ENCODE peak calls at places on chromosomes 6 and 20, in four cellular contexts. One of them, this sample, is unnamed.
A peak's percentile ranks its signal among the peaks of the same experiment; 100 is the strongest.

GRCh38 chr20:34262488-34263288 is 21.5 kb downstream of the ASIP start:
- DNase-seq in heart right ventricle: peak; percentile 43
- DNase-seq in mammary epithelial cell: no peak
- DNase-seq in lung: no peak
- DNase-seq in this sample: peak; percentile 60

GRCh38 chr6:33014841-33015634 is 5.6 kb upstream of the HLA-DOA start:
- DNase-seq in lung: peak; percentile 69
- DNase-seq in heart right ventricle: no peak
- DNase-seq in mammary epithelial cell: peak; percentile 52
- DNase-seq in this sample: peak; percentile 9

GRCh38 chr20:18431206-18431605 is 35.6 kb downstream of the DZANK1 start:
- DNase-seq in heart right ventricle: no peak
- DNase-seq in mammary epithelial cell: no peak
- DNase-seq in lung: no peak
- DNase-seq in this sample: peak; percentile 70

GRCh38 chr6:37600287-37600916 is 97.3 kb downstream of the MDGA1 start:
- DNase-seq in lung: no peak
- DNase-seq in heart right ventricle: no peak
- DNase-seq in mammary epithelial cell: no peak
- DNase-seq in this sample: no peak

GRCh38 chr6:85675030-85675819 is 32.5 kb upstream of the SYNCRIP start:
- DNase-seq in lung: no peak
- DNase-seq in heart right ventricle: no peak
- DNase-seq in mammary epithelial cell: peak; percentile 73
- DNase-seq in this sample: no peak

GRCh38 chr6:149925253-149925973 is 2.5 kb upstream of the RAET1G start:
- DNase-seq in heart right ventricle: peak; percentile 49
- DNase-seq in mammary epithelial cell: no peak
- DNase-seq in lung: no peak
- DNase-seq in this sample: peak; percentile 27

GRCh38 chr20:24783631-24784492 is 165.2 kb upstream of the CST7 start:
- DNase-seq in lung: no peak
- DNase-seq in mammary epithelial cell: no peak
- DNase-seq in heart right ventricle: no peak
- DNase-seq in this sample: peak; percentile 29

GRCh38 chr6:143027058-143027457 is 33.6 kb upstream of the AIG1 start:
- DNase-seq in lung: no peak
- DNase-seq in mammary epithelial cell: no peak
- DNase-seq in heart right ventricle: peak; percentile 27
- DNase-seq in this sample: peak; percentile 64

GRCh38 chr20:51371720-51372119 is 170.8 kb downstream of the NFATC2 start:
- DNase-seq in lung: no peak
- DNase-seq in heart right ventricle: no peak
- DNase-seq in mammary epithelial cell: no peak
- DNase-seq in this sample: no peak

GRCh38 chr20:56515657-56516381 is 8.7 kb upstream of the FAM209A start:
- DNase-seq in lung: no peak
- DNase-seq in heart right ventricle: no peak
- DNase-seq in mammary epithelial cell: no peak
- DNase-seq in this sample: no peak

GRCh38 chr6:137389150-137389664 is 105.0 kb downstream of the OLIG3 start:
- DNase-seq in heart right ventricle: no peak
- DNase-seq in lung: no peak
- DNase-seq in mammary epithelial cell: peak; percentile 10
- DNase-seq in this sample: no peak

GRCh38 chr20:362271-363254 is 15.7 kb downstream of the NRSN2 start:
- DNase-seq in heart right ventricle: peak; percentile 85
- DNase-seq in lung: peak; percentile 91
- DNase-seq in mammary epithelial cell: peak; percentile 95
- DNase-seq in this sample: peak; percentile 92

GRCh38 chr20:48538058-48538825 is 289.6 kb downstream of the PREX1 start:
- DNase-seq in mammary epithelial cell: peak; percentile 90
- DNase-seq in heart right ventricle: no peak
- DNase-seq in lung: peak; percentile 44
- DNase-seq in this sample: peak; percentile 89

GRCh38 chr6:135932651-135933050 is 81.2 kb downstream of the PDE7B start:
- DNase-seq in mammary epithelial cell: no peak
- DNase-seq in lung: no peak
- DNase-seq in heart right ventricle: no peak
- DNase-seq in this sample: peak; percentile 6

GRCh38 chr20:58048096-58048702 is 180.3 kb downstream of the ANKRD60 start:
- DNase-seq in mammary epithelial cell: peak; percentile 48
- DNase-seq in lung: peak; percentile 25
- DNase-seq in heart right ventricle: no peak
- DNase-seq in this sample: peak; percentile 10

GRCh38 chr6:148438593-148438992 is 96.0 kb downstream of the SASH1 start:
- DNase-seq in heart right ventricle: no peak
- DNase-seq in mammary epithelial cell: no peak
- DNase-seq in lung: no peak
- DNase-seq in this sample: no peak
- H3K4me1 ChIP-seq in heart right ventricle: peaks cover 34% of the 10 kb centered on the region
- H3K4me1 ChIP-seq in mammary epithelial cell: peaks cover 19% of the 10 kb centered on the region
- H3K4me1 ChIP-seq in lung: peaks cover 13% of the 10 kb centered on the region
- H3K4me1 ChIP-seq in this sample: peaks cover 35% of the 10 kb centered on the region

GRCh38 chr6:56535626-56536025 is 107.1 kb downstream of the DST start:
- DNase-seq in lung: no peak
- DNase-seq in mammary epithelial cell: no peak
- DNase-seq in heart right ventricle: no peak
- DNase-seq in this sample: no peak
- H3K4me1 ChIP-seq in lung: peaks cover 1% of the 10 kb centered on the region
- H3K4me1 ChIP-seq in mammary epithelial cell: peaks cover 15% of the 10 kb centered on the region
- H3K4me1 ChIP-seq in heart right ventricle: peaks cover 60% of the 10 kb centered on the region
- H3K4me1 ChIP-seq in this sample: peaks cover 14% of the 10 kb centered on the region

DNA sequence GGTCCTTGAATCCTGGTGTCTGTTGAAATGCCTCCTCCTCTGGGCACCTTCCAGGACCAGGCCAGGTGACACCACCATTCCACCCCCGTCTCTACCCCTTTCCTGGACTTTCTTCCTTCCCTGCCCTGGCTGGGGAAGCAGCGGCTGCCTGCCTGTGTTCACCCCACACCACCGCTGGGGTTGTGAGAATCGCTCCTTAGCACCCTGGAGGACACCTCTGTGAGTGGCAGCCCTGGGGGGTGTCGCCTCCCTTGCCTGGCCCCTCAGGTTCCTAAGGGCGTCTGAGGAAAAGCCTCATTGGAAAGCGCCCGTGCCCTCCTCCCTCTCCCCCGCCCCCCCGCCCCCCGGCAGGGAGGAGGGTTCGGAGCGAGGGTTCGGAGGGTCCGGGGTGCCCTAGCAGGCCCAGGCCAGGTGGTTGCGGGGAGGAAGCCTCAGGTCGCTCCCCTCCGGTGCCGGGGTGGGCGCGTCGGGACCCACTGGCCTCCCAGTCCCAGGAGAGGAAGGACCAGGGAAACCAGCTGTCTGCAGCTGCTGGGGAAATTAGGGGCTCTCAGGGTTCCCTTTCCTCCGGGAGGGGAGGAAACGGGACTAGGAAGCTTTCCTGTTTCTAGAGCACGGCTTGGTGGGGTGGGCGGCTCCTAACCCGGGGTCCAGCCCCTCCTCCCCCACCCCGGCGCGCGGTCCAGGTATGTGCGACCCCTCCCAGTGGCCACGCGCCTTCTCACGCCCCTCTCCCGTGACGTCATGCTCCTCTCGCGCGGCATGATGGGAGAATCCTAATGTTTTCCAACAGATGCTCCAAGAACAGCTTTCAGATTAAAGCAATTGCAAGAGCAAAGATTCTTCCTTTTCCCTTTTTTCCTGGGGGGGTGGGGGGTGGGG is at the start of gene PHACTR3:
- DNase-seq in mammary epithelial cell: no peak
- DNase-seq in heart right ventricle: no peak
- DNase-seq in lung: no peak
- DNase-seq in this sample: no peak
- H3K4me1 ChIP-seq in mammary epithelial cell: no peaks in the 10 kb centered on the region
- H3K4me1 ChIP-seq in heart right ventricle: peaks cover 12% of the 10 kb centered on the region
- H3K4me1 ChIP-seq in lung: peaks cover 1% of the 10 kb centered on the region
- H3K4me1 ChIP-seq in this sample: peaks cover 9% of the 10 kb centered on the region

GRCh38 chr6:36546958-36547645 is at the start of gene STK38:
- DNase-seq in mammary epithelial cell: peak; percentile 81
- DNase-seq in heart right ventricle: peak; percentile 96
- DNase-seq in lung: peak; percentile 92
- DNase-seq in this sample: peak; percentile 90

GRCh38 chr6:36546664-36546957 is 668 bp downstream of the STK38 start:
- DNase-seq in heart right ventricle: no peak
- DNase-seq in lung: no peak
- DNase-seq in mammary epithelial cell: peak; percentile 21
- DNase-seq in this sample: no peak

GRCh38 chr6:36548401-36548743 is 1.1 kb upstream of the STK38 start:
- DNase-seq in lung: no peak
- DNase-seq in heart right ventricle: no peak
- DNase-seq in mammary epithelial cell: no peak
- DNase-seq in this sample: no peak

GRCh38 chr6:36547646-36548400 is 544 bp upstream of the STK38 start:
- DNase-seq in heart right ventricle: no peak
- DNase-seq in lung: no peak
- DNase-seq in mammary epithelial cell: no peak
- DNase-seq in this sample: no peak

GRCh38 chr6:36550473-36551000 is 3.3 kb upstream of the STK38 start:
- DNase-seq in heart right ventricle: no peak
- DNase-seq in lung: no peak
- DNase-seq in mammary epithelial cell: no peak
- DNase-seq in this sample: no peak
- H3K4me1 ChIP-seq in heart right ventricle: peaks cover 21% of the 10 kb centered on the region
- H3K4me1 ChIP-seq in lung: no peaks in the 10 kb centered on the region
- H3K4me1 ChIP-seq in mammary epithelial cell: peaks cover 3% of the 10 kb centered on the region
- H3K4me1 ChIP-seq in this sample: no peaks in the 10 kb centered on the region

DNA sequence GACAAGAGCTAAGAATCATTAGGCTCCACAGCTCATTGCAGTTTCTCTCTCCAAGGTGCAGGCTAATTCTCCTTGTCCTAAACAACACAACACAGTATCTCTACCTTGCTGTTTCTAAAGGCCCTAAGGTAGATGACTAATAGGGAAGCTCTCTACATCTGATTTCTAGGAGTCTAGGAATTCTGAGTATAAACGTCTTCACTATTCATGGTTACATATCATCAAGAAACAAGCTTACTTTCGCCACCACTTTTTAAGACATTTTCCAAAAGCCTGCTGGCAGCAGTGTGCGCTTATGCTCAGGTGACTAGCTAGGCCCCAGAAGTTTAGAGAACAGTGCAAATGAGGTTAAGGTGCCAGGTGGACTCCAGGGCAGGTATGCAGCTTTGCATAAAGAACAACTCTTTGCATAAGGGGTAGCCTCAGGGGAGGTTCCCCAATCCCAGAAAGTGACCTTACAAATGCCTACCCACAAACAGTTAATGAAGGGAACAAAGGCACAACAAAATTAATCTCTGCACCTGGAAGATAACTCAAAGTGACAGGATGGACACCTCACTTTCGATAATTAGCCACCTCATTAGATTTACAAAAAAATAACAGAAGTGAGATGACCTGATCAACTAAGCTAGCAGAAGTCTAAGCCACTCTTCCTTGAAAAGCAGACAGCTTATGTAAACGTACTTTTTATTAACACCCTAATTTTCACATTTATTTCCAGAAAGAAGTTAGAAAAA is 20.1 kb downstream of the B4GALT5 start:
- DNase-seq in mammary epithelial cell: peak; percentile 52
- DNase-seq in heart right ventricle: no peak
- DNase-seq in lung: no peak
- DNase-seq in this sample: no peak
- H3K4me1 ChIP-seq in mammary epithelial cell: peaks cover 57% of the 10 kb centered on the region
- H3K4me1 ChIP-seq in heart right ventricle: peaks cover 65% of the 10 kb centered on the region
- H3K4me1 ChIP-seq in lung: peaks cover 12% of the 10 kb centered on the region
- H3K4me1 ChIP-seq in this sample: peaks cover 10% of the 10 kb centered on the region

GRCh38 chr20:46007671-46008070 is 1.0 kb upstream of the MMP9 start:
- DNase-seq in lung: no peak
- DNase-seq in heart right ventricle: no peak
- DNase-seq in mammary epithelial cell: no peak
- DNase-seq in this sample: no peak

GRCh38 chr20:46004187-46004586 is 4.5 kb upstream of the MMP9 start:
- DNase-seq in lung: no peak
- DNase-seq in mammary epithelial cell: no peak
- DNase-seq in heart right ventricle: no peak
- DNase-seq in this sample: no peak

GRCh38 chr20:46004813-46005505 is 3.7 kb upstream of the MMP9 start:
- DNase-seq in lung: no peak
- DNase-seq in mammary epithelial cell: peak; percentile 86
- DNase-seq in heart right ventricle: no peak
- DNase-seq in this sample: no peak

GRCh38 chr20:46006964-46007363 is 1.7 kb upstream of the MMP9 start:
- DNase-seq in mammary epithelial cell: no peak
- DNase-seq in lung: no peak
- DNase-seq in heart right ventricle: no peak
- DNase-seq in this sample: no peak

GRCh38 chr20:46006031-46006430 is 2.7 kb upstream of the MMP9 start:
- DNase-seq in heart right ventricle: no peak
- DNase-seq in mammary epithelial cell: no peak
- DNase-seq in lung: no peak
- DNase-seq in this sample: no peak
- H3K4me1 ChIP-seq in heart right ventricle: peaks cover 15% of the 10 kb centered on the region
- H3K4me1 ChIP-seq in mammary epithelial cell: peaks cover 30% of the 10 kb centered on the region
- H3K4me1 ChIP-seq in lung: peaks cover 7% of the 10 kb centered on the region
- H3K4me1 ChIP-seq in this sample: no peaks in the 10 kb centered on the region

GRCh38 chr6:139757766-139758655 is 383.6 kb upstream of the CITED2 start:
- DNase-seq in heart right ventricle: no peak
- DNase-seq in lung: no peak
- DNase-seq in mammary epithelial cell: no peak
- DNase-seq in this sample: no peak
- H3K4me1 ChIP-seq in heart right ventricle: peaks cover 28% of the 10 kb centered on the region
- H3K4me1 ChIP-seq in lung: peaks cover 2% of the 10 kb centered on the region
- H3K4me1 ChIP-seq in mammary epithelial cell: no peaks in the 10 kb centered on the region
- H3K4me1 ChIP-seq in this sample: peaks cover 65% of the 10 kb centered on the region

DNA sequence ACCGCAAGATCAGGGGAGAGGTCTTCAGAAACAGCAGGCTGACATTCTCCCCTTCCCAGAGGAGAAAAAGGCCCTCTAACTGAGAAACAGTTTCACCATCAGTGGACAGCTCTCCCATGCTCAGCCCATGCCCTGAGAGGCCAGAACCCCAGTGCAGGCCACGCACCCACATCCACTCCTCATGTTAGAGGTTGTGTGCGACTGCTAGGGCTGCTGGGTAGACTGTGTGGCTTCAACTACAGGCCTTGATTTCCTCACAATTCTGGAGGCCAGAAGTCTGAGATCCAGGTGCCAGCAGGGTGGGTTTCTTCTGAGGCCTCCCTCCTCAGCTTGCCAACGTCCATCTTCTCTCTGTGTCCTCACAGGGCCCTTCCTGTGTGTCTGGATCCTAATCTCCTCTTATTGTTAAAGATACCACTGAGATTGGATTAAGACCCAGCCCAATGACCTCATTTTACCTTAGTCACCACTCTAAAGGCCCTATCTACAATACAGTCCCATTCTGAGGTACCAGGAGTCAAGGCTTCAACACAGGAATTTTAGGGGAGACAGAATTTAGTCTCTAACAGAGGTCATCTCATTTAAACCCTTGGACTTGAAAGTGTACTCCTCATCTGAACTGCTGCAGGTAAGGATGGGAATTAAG is 67.7 kb upstream of the CD93 start:
- DNase-seq in heart right ventricle: no peak
- DNase-seq in lung: no peak
- DNase-seq in mammary epithelial cell: no peak
- DNase-seq in this sample: no peak
- H3K4me1 ChIP-seq in heart right ventricle: peaks cover 69% of the 10 kb centered on the region
- H3K4me1 ChIP-seq in lung: peaks cover 23% of the 10 kb centered on the region
- H3K4me1 ChIP-seq in mammary epithelial cell: peaks cover 31% of the 10 kb centered on the region
- H3K4me1 ChIP-seq in this sample: peaks cover 14% of the 10 kb centered on the region

DNA sequence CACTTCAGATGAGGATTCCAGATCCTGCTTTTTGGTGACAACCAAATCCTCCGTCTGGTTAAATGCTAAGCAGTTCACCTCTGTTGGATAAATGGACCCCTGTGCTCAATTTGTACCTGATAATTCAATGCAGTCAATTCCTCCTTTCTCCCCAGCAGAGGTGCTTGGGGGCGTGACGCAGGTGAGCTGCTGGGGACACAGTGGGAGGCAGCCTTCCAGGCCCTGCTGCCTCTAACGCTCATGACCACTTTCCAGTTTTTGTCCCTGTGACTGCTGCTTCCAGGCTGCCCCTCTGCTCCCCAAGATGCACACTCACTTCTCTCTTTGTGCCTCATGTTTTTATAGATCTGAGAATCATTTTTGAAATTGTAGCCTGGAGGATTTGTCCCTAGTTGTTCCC is 78.5 kb downstream of the TTLL2 start:
- DNase-seq in heart right ventricle: no peak
- DNase-seq in lung: no peak
- DNase-seq in mammary epithelial cell: no peak
- DNase-seq in this sample: no peak
- H3K4me1 ChIP-seq in heart right ventricle: no peaks in the 10 kb centered on the region
- H3K4me1 ChIP-seq in lung: no peaks in the 10 kb centered on the region
- H3K4me1 ChIP-seq in mammary epithelial cell: no peaks in the 10 kb centered on the region
- H3K4me1 ChIP-seq in this sample: peaks cover 9% of the 10 kb centered on the region